ENCODE peak calls at places on chromosomes 3 and 15, in seven cellular contexts. M is left ventricle myocardium inferior, P is cardiac muscle cell, S is H9, T is gastrocnemius medialis, A is WTC11, Y is neural crest cell. G is an unnamed sample.

GRCh38 chr3:55285156-55285555 is 201.9 kb downstream of the WNT5A start:
- DNase-seq in M (no peak), P (no peak), S (no peak), T (no peak), A (no peak), Y (no peak), G (no peak)

GRCh38 chr3:48599077-48599501 is 4.0 kb upstream of the COL7A1 start:
- DNase-seq in M (no peak), P (no peak), S (no peak), T (peak), A (no peak), Y (no peak), G (no peak)

GRCh38 chr15:70867911-70868467 is 14.0 kb upstream of the LARP6 start:
- DNase-seq in M (no peak), P (peak), S (no peak), T (peak), A (no peak), Y (no peak), G (no peak)

GRCh38 chr3:52150860-52151259 is 3.4 kb downstream of the POC1A start:
- DNase-seq in M (no peak), P (no peak), S (no peak), T (no peak), A (no peak), Y (no peak), G (no peak)

GRCh38 chr15:80512729-80513670 is 108.8 kb downstream of the ARNT2 start:
- DNase-seq in M (no peak), P (no peak), S (no peak), T (no peak), A (no peak), Y (no peak), G (no peak)

GRCh38 chr3:161268601-161269000 is 47.5 kb downstream of the NMD3 start:
- DNase-seq in M (no peak), P (no peak), S (no peak), T (no peak), A (no peak), Y (no peak), G (no peak)

GRCh38 chr3:152334761-152335160 is 66.0 kb downstream of the MBNL1 start:
- DNase-seq in M (no peak), P (no peak), S (no peak), T (no peak), A (no peak), Y (no peak), G (no peak)

GRCh38 chr3:97232635-97233034 is 418.2 kb downstream of the EPHA6 start:
- DNase-seq in M (no peak), P (peak), S (no peak), T (no peak), A (no peak), Y (no peak), G (no peak)

GRCh38 chr3:124878561-124879394 is 8.4 kb downstream of the ITGB5 start:
- DNase-seq in M (no peak), P (no peak), S (no peak), T (peak), A (no peak), Y (no peak), G (no peak)

GRCh38 chr15:67715166-67715565 is 110.1 kb upstream of the SKOR1 start:
- DNase-seq in M (no peak), P (no peak), S (no peak), T (no peak), A (no peak), Y (no peak), G (no peak)

GRCh38 chr15:70101459-70102113 is 3.9 kb upstream of the TLE3 start:
- DNase-seq in M (peak), P (peak), S (peak), T (peak), A (peak), Y (peak), G (peak)

GRCh38 chr15:33882921-33883320 is 85.4 kb upstream of the CHRM5 start:
- DNase-seq in M (no peak), P (no peak), S (no peak), T (no peak), A (no peak), Y (no peak), G (no peak)

GRCh38 chr15:40796508-40796907 is 10.4 kb upstream of the ZFYVE19 start:
- DNase-seq in M (no peak), P (no peak), S (no peak), T (no peak), A (no peak), Y (no peak), G (no peak)

GRCh38 chr15:34799825-34800168 is 4.4 kb upstream of the ACTC1 start:
- DNase-seq in M (no peak), P (no peak), S (no peak), T (no peak), A (no peak), Y (no peak), G (no peak)

GRCh38 chr3:61829301-61830110 is 268.1 kb downstream of the PTPRG start:
- DNase-seq in M (no peak), P (no peak), S (no peak), T (no peak), A (no peak), Y (no peak), G (no peak)

GRCh38 chr3:14925729-14926591 is 21.4 kb upstream of the NR2C2 start:
- DNase-seq in M (no peak), P (peak), S (peak), T (peak), A (no peak), Y (peak), G (no peak)

GRCh38 chr3:131470377-131470776 is 32.4 kb downstream of the MRPL3 start:
- DNase-seq in M (no peak), P (no peak), S (no peak), T (no peak), A (no peak), Y (no peak), G (no peak)

GRCh38 chr15:78077053-78077859 is at the start of gene TBC1D2B:
- DNase-seq in M (peak), P (peak), S (peak), T (peak), A (peak), Y (peak), G (peak)
- TF ChIP-seq CTCF in M (peak), P (no peak), S (no peak), T (no peak), A (no peak), Y (no peak), G (no peak)

GRCh38 chr3:18946524-18946923 is 201.8 kb upstream of the KCNH8 start:
- DNase-seq in M (no peak), P (peak), S (peak), T (no peak), A (no peak), Y (no peak), G (no peak)
- TF ChIP-seq CTCF in M (no peak), P (no peak), S (peak), T (no peak), A (no peak), Y (no peak), G (no peak)

GRCh38 chr3:169501080-169501479 is 162.4 kb downstream of the MECOM start:
- DNase-seq in M (no peak), P (no peak), S (no peak), T (no peak), A (no peak), Y (no peak), G (no peak)

GRCh38 chr3:169496402-169496801 is 167.1 kb downstream of the MECOM start:
- DNase-seq in M (no peak), P (no peak), S (no peak), T (no peak), A (no peak), Y (no peak), G (no peak)

GRCh38 chr3:169495569-169495968 is 167.9 kb downstream of the MECOM start:
- DNase-seq in M (no peak), P (no peak), S (no peak), T (no peak), A (no peak), Y (no peak), G (no peak)

GRCh38 chr3:169497567-169498257 is 165.8 kb downstream of the MECOM start:
- DNase-seq in M (no peak), P (no peak), S (no peak), T (no peak), A (no peak), Y (no peak), G (no peak)

DNA sequence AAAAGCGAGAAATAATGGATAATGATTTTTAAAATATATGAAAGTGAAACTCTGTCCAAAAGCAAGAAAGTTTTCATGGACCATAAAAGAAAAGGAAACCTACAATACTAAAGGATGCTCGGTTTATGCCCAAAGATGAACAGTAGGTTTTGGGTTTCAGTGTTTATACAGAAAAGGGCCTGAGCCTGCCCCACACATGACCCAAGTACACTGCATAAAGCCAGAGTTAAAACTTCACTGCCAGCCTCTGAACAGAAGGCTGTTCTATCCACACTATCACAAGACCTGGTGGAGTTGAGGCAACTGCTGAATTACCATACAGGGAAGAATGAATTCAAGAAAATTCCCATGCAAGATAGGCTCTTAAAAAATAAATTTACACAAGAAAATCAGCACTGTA is 165.2 kb downstream of the MECOM start:
- DNase-seq in M (no peak), P (no peak), S (no peak), T (no peak), A (no peak), Y (no peak), G (no peak)
- TF ChIP-seq CTCF in M (no peak), P (no peak), S (no peak), T (no peak), A (no peak), Y (no peak), G (no peak)

DNA sequence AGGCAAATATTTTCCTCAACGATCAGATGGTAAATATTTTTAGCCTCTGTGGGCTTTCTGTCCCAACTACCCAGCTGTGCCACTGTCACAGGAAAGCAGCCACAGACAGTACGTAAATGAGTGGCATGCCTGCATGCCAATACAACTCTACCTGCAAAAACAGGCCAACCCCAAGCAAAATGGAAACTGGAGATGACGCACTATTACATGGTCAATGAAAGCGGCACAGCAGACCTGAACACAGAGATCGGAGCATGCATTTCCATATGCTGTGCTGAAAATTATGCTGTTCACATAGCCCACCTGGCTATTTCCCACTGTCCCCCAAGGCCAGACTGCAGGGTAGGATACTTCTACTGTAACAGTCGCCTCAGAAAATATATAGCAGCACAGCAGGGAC is 57.8 kb downstream of the HERC2 start:
- DNase-seq in M (no peak), P (no peak), S (no peak), T (no peak), A (no peak), Y (no peak), G (no peak)
- TF ChIP-seq CTCF in M (no peak), P (no peak), S (no peak), T (no peak), A (no peak), Y (no peak), G (no peak)

GRCh38 chr3:70614111-70614510 is 301.7 kb upstream of the MDFIC2 start:
- DNase-seq in M (no peak), P (no peak), S (no peak), T (no peak), A (no peak), Y (no peak), G (no peak)
- TF ChIP-seq CTCF in M (no peak), P (no peak), S (peak), T (no peak), A (no peak), Y (no peak), G (no peak)

G was measured in glutamatergic neuron.